ENCODE peak calls at places on chromosomes 1 and 21, in seven cellular contexts. C is tibial nerve, Y is adrenal gland, Z is IMR-90, E is Peyer's patch, G is stomach, N is endothelial cell of umbilical vein. I is an unnamed sample.

GRCh38 chr1:83026745-83027144 is 972.2 kb downstream of the TTLL7 start:
- DNase-seq in C (no peak), Y (no peak), Z (no peak), E (no peak), G (no peak), N (no peak), I (no peak)

GRCh38 chr1:183223467-183223866 is 37.4 kb downstream of the LAMC2 start:
- DNase-seq in C (no peak), Y (no peak), Z (peak), E (no peak), G (no peak), N (no peak), I (no peak)

GRCh38 chr1:155184835-155185782 is 11.5 kb downstream of the TRIM46 start:
- DNase-seq in C (no peak), Y (no peak), Z (no peak), E (peak), G (peak), N (no peak), I (peak)

GRCh38 chr21:46634966-46635323 is 529 bp upstream of the PRMT2 start:
- DNase-seq in C (peak), Y (peak), Z (peak), E (no peak), G (peak), N (peak), I (no peak)

GRCh38 chr1:24383381-24383940 is 30.1 kb downstream of the STPG1 start:
- DNase-seq in C (no peak), Y (no peak), Z (no peak), E (no peak), G (no peak), N (no peak), I (no peak)

GRCh38 chr1:168498159-168498609 is 45.6 kb downstream of the XCL2 start:
- DNase-seq in C (no peak), Y (no peak), Z (peak), E (no peak), G (no peak), N (no peak), I (no peak)

GRCh38 chr1:228194436-228194835 is 13.4 kb upstream of the OBSCN start:
- DNase-seq in C (no peak), Y (no peak), Z (no peak), E (no peak), G (no peak), N (no peak), I (no peak)

GRCh38 chr1:234315091-234315541 is 58.1 kb upstream of the COA6 start:
- DNase-seq in C (no peak), Y (no peak), Z (peak), E (no peak), G (no peak), N (peak), I (no peak)

GRCh38 chr1:100440075-100440809 is 87.9 kb downstream of the CDC14A start:
- DNase-seq in C (no peak), Y (no peak), Z (no peak), E (peak), G (peak), N (no peak), I (no peak)

GRCh38 chr1:219132939-219133338 is 40.7 kb upstream of the LYPLAL1 start:
- DNase-seq in C (no peak), Y (no peak), Z (no peak), E (no peak), G (no peak), N (no peak), I (no peak)

GRCh38 chr1:94929816-94930215 is 2.9 kb upstream of the CNN3 start:
- DNase-seq in C (no peak), Y (no peak), Z (no peak), E (no peak), G (no peak), N (no peak), I (no peak)
- H3K4me3 ChIP-seq in C (peak), Y (no peak), Z (no peak), E (peak), G (peak), N (no peak), I (peak)

GRCh38 chr1:63532727-63533126 is 9.4 kb downstream of the EFCAB7 start:
- DNase-seq in C (no peak), Y (no peak), Z (no peak), E (no peak), G (no peak), N (no peak), I (no peak)

GRCh38 chr1:63534406-63534805 is 11.1 kb downstream of the EFCAB7 start:
- DNase-seq in C (no peak), Y (no peak), Z (no peak), E (no peak), G (no peak), N (no peak), I (no peak)

GRCh38 chr1:63537006-63537405 is 13.7 kb downstream of the EFCAB7 start:
- DNase-seq in C (no peak), Y (no peak), Z (no peak), E (no peak), G (no peak), N (no peak), I (no peak)

DNA sequence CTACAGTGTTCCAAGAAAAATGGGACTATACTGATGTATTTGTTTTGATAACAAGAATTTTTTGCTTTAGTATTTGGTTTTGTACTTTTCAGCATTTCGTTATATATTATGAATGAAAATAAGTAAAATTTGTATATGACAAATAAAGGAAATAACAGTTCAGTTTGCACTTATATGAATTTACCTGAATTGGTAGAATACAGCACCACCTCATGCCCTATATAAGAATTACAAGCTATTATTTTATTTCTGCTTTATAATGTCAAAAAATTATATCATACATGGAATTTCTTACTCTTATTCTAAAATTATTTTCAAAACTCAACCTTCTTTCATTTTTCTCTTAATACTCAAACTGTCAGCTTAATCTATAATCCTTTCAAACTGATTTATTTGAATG is 14.6 kb downstream of the EFCAB7 start:
- DNase-seq in C (no peak), Y (no peak), Z (peak), E (no peak), G (no peak), N (peak), I (no peak)
- TF ChIP-seq POLR2A in C (no peak), Y (no peak), Z (no peak), E (no peak), G (no peak), N (no peak), I (no peak)

GRCh38 chr1:213394837-213395236 is 343.8 kb downstream of the RPS6KC1 start:
- DNase-seq in C (no peak), Y (no peak), Z (no peak), E (no peak), G (no peak), N (no peak), I (no peak)

GRCh38 chr1:213388199-213388598 is 337.2 kb downstream of the RPS6KC1 start:
- DNase-seq in C (no peak), Y (no peak), Z (no peak), E (no peak), G (no peak), N (no peak), I (no peak)

GRCh38 chr1:213393860-213394259 is 342.8 kb downstream of the RPS6KC1 start:
- DNase-seq in C (no peak), Y (no peak), Z (no peak), E (no peak), G (no peak), N (no peak), I (no peak)

GRCh38 chr1:213389061-213389581 is 338.1 kb downstream of the RPS6KC1 start:
- DNase-seq in C (no peak), Y (no peak), Z (no peak), E (no peak), G (no peak), N (no peak), I (no peak)

DNA sequence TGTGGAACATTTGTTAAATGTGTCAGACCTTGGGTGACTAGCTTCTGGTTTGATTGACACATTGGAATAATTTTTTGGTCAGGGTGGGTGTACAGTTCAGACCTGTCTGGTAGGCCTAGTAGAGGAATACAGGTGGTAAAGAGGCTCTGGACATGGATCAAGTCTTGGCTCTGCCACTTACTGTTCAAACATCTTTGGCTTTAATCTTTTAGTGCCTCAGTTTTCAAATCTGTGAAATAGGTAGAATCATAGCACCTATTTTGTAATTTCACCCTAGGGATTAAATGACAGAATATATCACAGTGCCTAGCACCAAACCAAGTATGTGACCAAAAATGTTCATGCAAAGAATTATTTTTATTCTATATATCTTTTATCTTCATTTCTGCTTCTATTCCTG is 340.4 kb downstream of the RPS6KC1 start:
- DNase-seq in C (no peak), Y (no peak), Z (no peak), E (no peak), G (no peak), N (no peak), I (no peak)
- TF ChIP-seq CTCF in C (no peak), Y (no peak), Z (no peak), E (no peak), G (no peak), N (no peak), I (no peak)

DNA sequence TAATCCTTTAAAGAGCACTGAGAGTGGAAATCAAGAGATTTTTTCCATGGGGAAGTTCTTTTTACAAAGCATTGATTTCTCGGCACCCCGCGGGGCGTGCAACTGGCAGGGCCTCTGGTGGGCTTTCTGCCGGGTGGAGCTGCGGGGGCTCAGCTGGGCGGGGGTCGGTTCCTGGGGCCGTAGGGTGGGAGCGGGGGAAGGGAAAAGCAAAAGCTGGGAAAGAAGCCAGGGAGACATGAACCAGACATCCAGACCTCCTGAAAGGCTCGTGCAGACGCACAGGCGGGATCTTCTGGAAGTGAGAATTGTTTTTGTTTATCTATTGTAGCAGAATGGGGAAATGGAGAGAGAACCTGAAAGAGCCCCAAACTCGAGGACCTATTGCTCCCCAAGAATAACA is 235.2 kb downstream of the FAM72C start:
- DNase-seq in C (no peak), Y (no peak), Z (no peak), E (no peak), G (no peak), N (no peak), I (no peak)
- H3K4me3 ChIP-seq in C (peak), Y (no peak), Z (no peak), E (no peak), G (no peak), N (no peak), I (no peak)

DNA sequence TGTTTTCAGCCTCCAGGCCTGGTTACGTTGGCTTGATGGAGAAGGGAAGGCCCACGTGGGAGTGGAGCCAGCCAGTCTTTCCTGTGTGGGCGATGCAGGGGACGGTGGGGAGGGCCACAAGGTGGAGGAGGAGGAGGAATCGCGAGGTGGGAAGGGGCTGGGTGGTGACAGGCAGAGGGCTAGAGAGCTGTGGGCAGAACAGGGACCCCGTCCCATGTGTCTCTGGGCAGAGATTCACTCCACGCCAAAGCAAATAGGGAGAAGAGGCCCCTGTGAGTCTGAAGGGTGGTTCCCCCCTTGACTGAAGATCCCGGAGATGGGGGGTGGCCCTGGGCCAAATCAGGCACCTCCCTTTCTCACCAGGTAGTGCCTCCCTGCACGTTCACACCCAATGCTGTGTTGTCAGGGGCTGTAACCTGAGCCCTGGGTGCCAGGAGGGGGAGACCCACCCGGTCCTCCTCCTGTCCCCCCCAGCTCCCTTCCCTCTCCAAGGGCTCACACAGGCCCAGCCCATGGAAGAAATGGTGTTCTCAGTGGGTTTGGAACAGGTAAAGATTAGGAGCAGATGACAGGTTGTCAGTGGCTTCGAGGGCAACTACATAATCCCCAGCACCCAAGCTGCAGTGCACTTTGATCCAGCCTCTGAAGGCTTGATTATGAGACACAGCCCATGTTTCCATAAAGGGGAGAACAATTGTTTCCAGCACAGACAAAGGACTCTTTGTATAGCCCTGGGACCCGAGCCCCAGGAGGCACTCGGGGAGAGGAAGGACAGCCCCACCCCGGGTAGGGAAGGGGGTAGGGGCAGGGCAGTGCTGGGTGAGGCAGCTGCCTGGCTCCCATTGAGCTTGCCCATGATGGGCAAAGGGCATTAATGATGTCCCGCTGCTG is 37.7 kb upstream of the GPR37L1 start:
- DNase-seq in C (no peak), Y (no peak), Z (no peak), E (peak), G (peak), N (no peak), I (no peak)
- TF ChIP-seq POLR2A in C (no peak), Y (no peak), Z (no peak), E (no peak), G (no peak), N (no peak), I (no peak)

GRCh38 chr1:197224160-197224559 is 43.9 kb upstream of the CRB1 start:
- DNase-seq in C (no peak), Y (no peak), Z (no peak), E (no peak), G (no peak), N (no peak), I (no peak)
- TF ChIP-seq CTCF in C (peak), Y (no peak), Z (peak), E (no peak), G (no peak), N (no peak), I (no peak)

I was measured in heart left ventricle.